ENCODE peak calls at places on chromosomes 2 and 18, in ten cellular contexts. N, D, T, C, R, H, V, F, O and B are unnamed samples. For H3K36me3, the result is how much of the 10 kb centered on the place peaks cover.

GRCh38 chr2:101464841-101465240 is 10.1 kb downstream of the RFX8 start:
- DNase-seq in N (no peak), D (no peak), T (no peak), C (no peak), R (no peak), H (no peak), V (no peak), F (no peak), O (no peak), B (no peak)

GRCh38 chr2:123359636-123360035 is 665.5 kb upstream of the CNTNAP5 start:
- DNase-seq in N (no peak), D (no peak), T (no peak), C (no peak), R (no peak), H (no peak), V (no peak), F (no peak), O (no peak), B (no peak)

GRCh38 chr2:43100883-43101662 is 125.3 kb downstream of the ZFP36L2 start:
- DNase-seq in N (peak), D (peak), T (no peak), C (no peak), R (peak), H (no peak), V (no peak), F (no peak), O (no peak), B (peak)

GRCh38 chr2:172896541-172897144 is 161.0 kb downstream of the RAPGEF4 start:
- DNase-seq in N (no peak), D (no peak), T (no peak), C (no peak), R (no peak), H (no peak), V (no peak), F (no peak), O (no peak), B (no peak)

GRCh38 chr18:53664575-53664974 is 559.9 kb downstream of the MBD2 start:
- DNase-seq in N (no peak), D (no peak), T (no peak), C (no peak), R (no peak), H (no peak), V (no peak), F (no peak), O (no peak), B (no peak)

GRCh38 chr2:233756429-233757081 is 3.5 kb upstream of the UGT1A1 start:
- DNase-seq in N (no peak), D (no peak), T (no peak), C (no peak), R (no peak), H (no peak), V (no peak), F (no peak), O (no peak), B (no peak)

GRCh38 chr18:2091937-2092336 is 479.4 kb downstream of the METTL4 start:
- DNase-seq in N (peak), D (no peak), T (no peak), C (no peak), R (no peak), H (no peak), V (no peak), F (no peak), O (no peak), B (no peak)

GRCh38 chr2:19504400-19505198 is 146.2 kb upstream of the OSR1 start:
- DNase-seq in N (no peak), D (no peak), T (no peak), C (no peak), R (no peak), H (no peak), V (no peak), F (peak), O (no peak), B (no peak)

GRCh38 chr2:129936334-129936934 is 43.0 kb upstream of the RAB6C start:
- DNase-seq in N (peak), D (peak), T (no peak), C (no peak), R (no peak), H (no peak), V (peak), F (no peak), O (no peak), B (peak)

GRCh38 chr2:190891370-190891769 is 10.7 kb downstream of the GLS start:
- DNase-seq in N (no peak), D (no peak), T (no peak), C (no peak), R (no peak), H (no peak), V (no peak), F (no peak), O (no peak), B (no peak)

GRCh38 chr2:110678457-110679336 is 834 bp upstream of the BUB1 start:
- DNase-seq in N (peak), D (peak), T (no peak), C (no peak), R (no peak), H (peak), V (peak), F (no peak), O (no peak), B (peak)

GRCh38 chr2:234403074-234403473 is 93.8 kb downstream of the ARL4C start:
- DNase-seq in N (no peak), D (no peak), T (no peak), C (no peak), R (no peak), H (no peak), V (no peak), F (no peak), O (peak), B (no peak)

GRCh38 chr2:2876350-2877042 is 501.1 kb downstream of the EIPR1 start:
- DNase-seq in N (peak), D (no peak), T (no peak), C (no peak), R (no peak), H (no peak), V (no peak), F (no peak), O (no peak), B (no peak)

GRCh38 chr2:239625913-239626734 is 225.3 kb upstream of the HDAC4 start:
- DNase-seq in N (no peak), D (no peak), T (no peak), C (no peak), R (no peak), H (no peak), V (no peak), F (no peak), O (no peak), B (no peak)

GRCh38 chr2:239318790-239319189 is 82.0 kb downstream of the HDAC4 start:
- DNase-seq in N (peak), D (no peak), T (no peak), C (no peak), R (no peak), H (peak), V (no peak), F (no peak), O (no peak), B (peak)

GRCh38 chr18:25517881-25518715 is 166.1 kb upstream of the ZNF521 start:
- DNase-seq in N (no peak), D (no peak), T (no peak), C (no peak), R (no peak), H (no peak), V (no peak), F (no peak), O (no peak), B (no peak)

GRCh38 chr2:134436706-134437105 is 182.8 kb downstream of the MGAT5 start:
- DNase-seq in N (no peak), D (no peak), T (no peak), C (no peak), R (no peak), H (no peak), V (no peak), F (no peak), O (peak), B (no peak)

GRCh38 chr2:107809835-107810234 is 16.9 kb upstream of the RGPD4 start:
- DNase-seq in N (no peak), D (peak), T (no peak), C (no peak), R (no peak), H (no peak), V (no peak), F (no peak), O (no peak), B (no peak)

GRCh38 chr2:71452565-71452964 is 796 bp upstream of the DYSF start:
- DNase-seq in N (peak), D (peak), T (peak), C (peak), R (no peak), H (no peak), V (peak), F (peak), O (no peak), B (no peak)

GRCh38 chr2:238509151-238509820 is 82.6 kb downstream of the ASB1 start:
- DNase-seq in N (peak), D (no peak), T (no peak), C (no peak), R (no peak), H (no peak), V (no peak), F (no peak), O (no peak), B (no peak)

GRCh38 chr2:46337208-46337994 is 40.2 kb downstream of the EPAS1 start:
- DNase-seq in N (no peak), D (no peak), T (no peak), C (no peak), R (no peak), H (no peak), V (no peak), F (no peak), O (no peak), B (no peak)

GRCh38 chr2:203361922-203362321 is 33.7 kb downstream of the ABI2 start:
- DNase-seq in N (no peak), D (no peak), T (no peak), C (no peak), R (no peak), H (no peak), V (no peak), F (no peak), O (no peak), B (no peak)

GRCh38 chr2:74488643-74489481 is 6.0 kb downstream of the TTC31 start:
- DNase-seq in N (no peak), D (no peak), T (no peak), C (no peak), R (no peak), H (peak), V (no peak), F (no peak), O (no peak), B (no peak)

GRCh38 chr2:138787053-138787666 is 7.0 kb upstream of the NXPH2 start:
- DNase-seq in N (peak), D (no peak), T (peak), C (no peak), R (no peak), H (no peak), V (peak), F (no peak), O (peak), B (peak)

GRCh38 chr18:41134426-41134825 is 820.6 kb upstream of the PIK3C3 start:
- DNase-seq in N (no peak), D (no peak), T (no peak), C (no peak), R (no peak), H (no peak), V (no peak), F (no peak), O (no peak), B (no peak)

GRCh38 chr2:144666032-144666431 is 146.1 kb upstream of the ZEB2 start:
- DNase-seq in N (no peak), D (no peak), T (no peak), C (no peak), R (no peak), H (no peak), V (no peak), F (no peak), O (no peak), B (no peak)

GRCh38 chr2:47250576-47251403 is 95.7 kb upstream of the STPG4 start:
- DNase-seq in N (no peak), D (peak), T (no peak), C (peak), R (no peak), H (no peak), V (no peak), F (peak), O (peak), B (no peak)

GRCh38 chr18:23809411-23809810 is 120.2 kb downstream of the LAMA3 start:
- DNase-seq in N (no peak), D (no peak), T (no peak), C (no peak), R (no peak), H (no peak), V (no peak), F (no peak), O (no peak), B (no peak)

GRCh38 chr2:142742301-142743214 is 134.9 kb upstream of the KYNU start:
- DNase-seq in N (no peak), D (no peak), T (no peak), C (no peak), R (no peak), H (no peak), V (no peak), F (no peak), O (peak), B (no peak)

GRCh38 chr2:16313235-16313980 is 352.2 kb downstream of the CYRIA start:
- DNase-seq in N (no peak), D (no peak), T (no peak), C (no peak), R (no peak), H (no peak), V (no peak), F (no peak), O (no peak), B (no peak)

GRCh38 chr18:68478246-68478645 is 236.7 kb downstream of the TMX3 start:
- DNase-seq in N (no peak), D (no peak), T (no peak), C (no peak), R (no peak), H (no peak), V (peak), F (no peak), O (no peak), B (no peak)

GRCh38 chr18:2883137-2883671 is 36.4 kb downstream of the EMILIN2 start:
- DNase-seq in N (no peak), D (peak), T (no peak), C (no peak), R (no peak), H (no peak), V (no peak), F (no peak), O (no peak), B (no peak)

GRCh38 chr2:156005999-156006712 is 326.4 kb downstream of the NR4A2 start:
- DNase-seq in N (peak), D (no peak), T (no peak), C (no peak), R (peak), H (no peak), V (no peak), F (no peak), O (peak), B (peak)

GRCh38 chr2:119402645-119403560 is 28.8 kb upstream of the TMEM37 start:
- DNase-seq in N (peak), D (peak), T (no peak), C (no peak), R (no peak), H (no peak), V (no peak), F (no peak), O (no peak), B (no peak)

GRCh38 chr2:28802975-28803429 is 7.6 kb upstream of the SPDYA start:
- DNase-seq in N (no peak), D (no peak), T (no peak), C (no peak), R (no peak), H (no peak), V (no peak), F (no peak), O (no peak), B (no peak)

GRCh38 chr2:233466991-233467603 is 99.5 kb downstream of the USP40 start:
- DNase-seq in N (no peak), D (peak), T (no peak), C (peak), R (no peak), H (peak), V (no peak), F (no peak), O (no peak), B (no peak)

DNA sequence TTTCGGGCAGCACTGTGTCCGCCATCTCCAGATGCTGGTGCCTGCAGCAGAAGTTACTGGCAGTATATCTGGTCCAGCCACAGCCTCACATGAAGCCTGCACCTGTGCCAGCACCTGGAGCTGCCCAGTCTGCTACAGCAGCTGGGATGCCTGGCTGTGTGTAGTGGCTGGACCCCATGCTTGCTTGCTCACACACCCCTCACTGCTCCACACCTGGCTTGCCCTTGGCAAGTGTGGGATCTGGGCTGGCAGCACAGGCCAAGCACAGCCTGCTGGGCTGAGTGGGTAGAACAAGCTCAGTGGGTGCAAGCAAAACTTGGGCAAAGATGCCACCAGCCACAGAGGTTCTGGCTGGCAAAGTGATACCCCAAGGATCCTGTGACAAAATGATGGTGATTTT is 209.4 kb upstream of the RASGRP3 start:
- DNase-seq in N (no peak), D (no peak), T (no peak), C (no peak), R (no peak), H (no peak), V (no peak), F (no peak), O (no peak), B (no peak)
- TF ChIP-seq CTCF in N (no peak), D (no peak), T (no peak), C (no peak), R (no peak), H (no peak), V (no peak), F (no peak), O (no peak), B (no peak)

GRCh38 chr18:45957100-45957499 is 10.0 kb downstream of the EPG5 start:
- DNase-seq in N (no peak), D (no peak), T (no peak), C (no peak), R (no peak), H (no peak), V (no peak), F (no peak), O (peak), B (no peak)

GRCh38 chr18:45954070-45954712 is 12.9 kb downstream of the EPG5 start:
- DNase-seq in N (no peak), D (no peak), T (peak), C (no peak), R (no peak), H (no peak), V (no peak), F (peak), O (peak), B (no peak)

GRCh38 chr18:45945669-45946068 is 21.5 kb downstream of the EPG5 start:
- DNase-seq in N (no peak), D (no peak), T (no peak), C (no peak), R (no peak), H (no peak), V (no peak), F (no peak), O (no peak), B (no peak)

DNA sequence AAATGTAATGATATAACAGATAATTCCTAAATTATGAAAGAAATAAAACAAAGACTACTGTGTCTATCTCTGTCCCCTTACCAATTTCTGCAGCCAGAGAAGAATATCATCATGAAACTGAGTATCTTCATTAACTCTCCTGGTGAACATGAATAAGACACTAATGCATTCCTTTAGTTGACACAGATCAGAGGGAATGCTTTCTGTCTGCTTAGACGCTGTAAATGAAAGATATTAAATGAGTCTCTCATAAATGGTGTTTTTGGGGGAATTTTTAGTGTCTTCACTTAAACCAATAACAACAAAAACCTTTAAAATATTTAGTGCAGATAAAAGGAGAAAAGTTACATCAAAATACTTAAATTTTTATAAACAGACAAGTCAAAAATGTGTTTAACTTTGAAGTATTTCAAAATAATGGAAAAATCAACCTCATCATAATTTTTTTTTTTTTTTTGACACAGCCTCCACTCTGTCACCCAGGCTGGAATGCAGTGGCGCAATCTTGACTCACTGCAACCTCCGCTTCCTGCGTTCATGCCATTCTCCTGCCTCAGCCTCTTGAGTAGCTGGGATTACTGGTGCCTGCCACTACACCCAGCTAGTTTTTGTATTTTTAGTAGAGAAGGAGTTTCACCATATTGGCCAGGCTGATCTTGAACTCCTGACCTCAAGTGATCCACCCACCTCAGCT is 16.0 kb downstream of the EPG5 start:
- DNase-seq in N (no peak), D (no peak), T (peak), C (peak), R (no peak), H (peak), V (no peak), F (no peak), O (peak), B (no peak)
- H3K36me3 ChIP-seq in N (half or more), D (under half), T (under half), C (half or more), R (half or more), H (half or more), V (under half), F (under half), O (under half), B (under half)

GRCh38 chr2:30072250-30072842 is 74.5 kb upstream of the YPEL5 start:
- DNase-seq in N (peak), D (peak), T (peak), C (no peak), R (no peak), H (no peak), V (peak), F (peak), O (peak), B (peak)
- TF ChIP-seq CTCF in N (peak), D (peak), T (peak), C (peak), R (peak), H (peak), V (peak), F (peak), O (peak), B (peak)

GRCh38 chr2:36441816-36442215 is 86.2 kb downstream of the CRIM1 start:
- DNase-seq in N (no peak), D (no peak), T (no peak), C (no peak), R (no peak), H (no peak), V (no peak), F (no peak), O (no peak), B (no peak)
- H3K36me3 ChIP-seq in N (half or more), D (under half), T (under half), C (half or more), R (under half), H (under half), V (under half), F (under half), O (under half), B (under half)

GRCh38 chr18:79945118-79946042 is 6.1 kb downstream of the SLC66A2 start:
- DNase-seq in N (peak), D (no peak), T (no peak), C (no peak), R (peak), H (peak), V (no peak), F (no peak), O (no peak), B (peak)
- TF ChIP-seq CTCF in N (no peak), D (no peak), T (no peak), C (no peak), R (no peak), H (no peak), V (no peak), F (no peak), O (no peak), B (no peak)

GRCh38 chr18:36085195-36085594 is 17.8 kb upstream of the RPRD1A start:
- DNase-seq in N (no peak), D (no peak), T (no peak), C (no peak), R (no peak), H (no peak), V (no peak), F (no peak), O (no peak), B (no peak)
- H3K36me3 ChIP-seq in N (under half), D (under half), T (under half), C (under half), R (under half), H (under half), V (under half), F (under half), O (under half), B (under half)